ENCODE peak calls at places on chromosome 6, in four cellular contexts. E, I, U and X are unnamed samples. For H3K4me1, the result is how much of the 10 kb centered on the place peaks cover.

GRCh38 chr6:16493802-16494201 is 255.4 kb downstream of the GMPR start:
- DNase-seq in E (no peak), I (no peak), U (no peak), X (no peak)

GRCh38 chr6:10276106-10276505 is 138.8 kb downstream of the TFAP2A start:
- DNase-seq in E (no peak), U (no peak), I (peak), X (no peak)

GRCh38 chr6:134925800-134926199 is 24.1 kb downstream of the ALDH8A1 start:
- DNase-seq in I (peak), U (no peak), E (no peak), X (no peak)

GRCh38 chr6:13289789-13290318 is 38.5 kb downstream of the TBC1D7 start:
- DNase-seq in I (no peak), U (no peak), E (no peak), X (no peak)

GRCh38 chr6:3584611-3585010 is 127.8 kb upstream of the SLC22A23 start:
- DNase-seq in U (no peak), I (no peak), E (no peak), X (no peak)

GRCh38 chr6:150767585-150768164 is 97.8 kb upstream of the MTHFD1L start:
- DNase-seq in E (peak), I (no peak), U (no peak), X (peak)

GRCh38 chr6:108565893-108566292 is 5.2 kb downstream of the FOXO3 start:
- DNase-seq in U (no peak), I (peak), E (no peak), X (no peak)

GRCh38 chr6:4010682-4011081 is 68.3 kb downstream of the FAM217A start:
- DNase-seq in U (no peak), I (no peak), E (no peak), X (no peak)

GRCh38 chr6:89888871-89889270 is 5.4 kb upstream of the GJA10 start:
- DNase-seq in I (no peak), E (no peak), U (no peak), X (no peak)

GRCh38 chr6:111711989-111712388 is 106.3 kb upstream of the TRAF3IP2 start:
- DNase-seq in I (no peak), E (no peak), U (no peak), X (no peak)

GRCh38 chr6:11207199-11207968 is 25.1 kb downstream of the NEDD9 start:
- DNase-seq in U (no peak), E (no peak), I (peak), X (no peak)

GRCh38 chr6:151679941-151680340 is 127.5 kb upstream of the ESR1 start:
- DNase-seq in U (no peak), E (no peak), I (no peak), X (no peak)

GRCh38 chr6:132607544-132608233 is 16.4 kb downstream of the TAAR2 start:
- DNase-seq in E (no peak), I (no peak), U (no peak), X (no peak)

GRCh38 chr6:109631403-109631802 is 59.6 kb downstream of the AK9 start:
- DNase-seq in E (no peak), I (no peak), U (no peak), X (no peak)

GRCh38 chr6:159722655-159723054 is 4.7 kb upstream of the WTAP start:
- DNase-seq in I (no peak), U (no peak), E (no peak), X (no peak)

GRCh38 chr6:45592991-45593390 is 215.3 kb upstream of the SUPT3H start:
- DNase-seq in I (peak), E (no peak), U (no peak), X (no peak)

GRCh38 chr6:151437401-151437800 is 14.5 kb downstream of the RMND1 start:
- DNase-seq in I (peak), U (no peak), E (no peak), X (no peak)

GRCh38 chr6:16239090-16239797 is 857 bp downstream of the GMPR start:
- DNase-seq in I (peak), E (no peak), U (no peak), X (peak)

GRCh38 chr6:139839506-139840156 is 465.2 kb upstream of the CITED2 start:
- DNase-seq in E (no peak), U (no peak), I (no peak), X (no peak)

GRCh38 chr6:73675466-73676098 is 20.4 kb upstream of the CD109 start:
- DNase-seq in E (peak), I (peak), U (no peak), X (peak)

GRCh38 chr6:167739721-167740475 is 86.8 kb upstream of the AFDN start:
- DNase-seq in E (no peak), I (no peak), U (no peak), X (no peak)

GRCh38 chr6:34663371-34663770 is 33.2 kb downstream of the ILRUN start:
- DNase-seq in I (no peak), U (no peak), E (no peak), X (no peak)
- H3K4me1 ChIP-seq in I (under half), U (under half), E (under half), X (under half)

GRCh38 chr6:43123691-43124314 is 47.3 kb upstream of the SRF start:
- DNase-seq in I (no peak), U (no peak), E (no peak), X (peak)
- H2AK5ac ChIP-seq in I (peak), U (peak), E (peak), X (no peak)

DNA sequence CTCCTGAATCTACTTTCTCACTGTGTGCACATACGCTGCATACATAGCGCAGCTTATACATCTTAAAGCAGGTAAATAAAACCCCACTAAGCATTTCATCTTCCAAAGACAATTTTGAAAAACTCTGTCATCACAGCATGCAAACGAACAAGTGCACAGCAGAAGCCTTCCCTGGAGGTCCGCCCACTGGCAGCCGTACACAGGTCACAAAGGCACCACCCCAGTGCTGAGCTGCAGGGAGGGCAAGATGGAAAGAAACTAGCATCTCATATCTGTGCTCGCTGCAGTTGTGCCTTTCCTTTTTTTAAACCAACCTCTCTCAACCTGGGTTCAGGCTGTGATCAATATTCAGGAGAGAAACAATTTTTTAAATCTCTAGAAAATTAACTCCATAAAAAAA is 73.3 kb downstream of the HUS1B start:
- DNase-seq in I (no peak), U (no peak), E (no peak), X (no peak)
- H2BK120ac ChIP-seq in I (no peak), U (no peak), E (no peak), X (no peak)

GRCh38 chr6:144664281-144664680 is 379.1 kb downstream of the UTRN start:
- DNase-seq in E (no peak), U (no peak), I (no peak), X (no peak)
- H3K4me1 ChIP-seq in E (under half), U (under half), I (under half), X (under half)

GRCh38 chr6:52509281-52510212 is 67.3 kb downstream of the TRAM2 start:
- DNase-seq in I (no peak), E (no peak), U (no peak), X (no peak)

GRCh38 chr6:52510213-52510562 is 66.7 kb downstream of the TRAM2 start:
- DNase-seq in U (no peak), I (no peak), E (no peak), X (no peak)

GRCh38 chr6:52512199-52512598 is 64.7 kb downstream of the TRAM2 start:
- DNase-seq in E (no peak), U (no peak), I (peak), X (no peak)

GRCh38 chr6:52511572-52512151 is 65.2 kb downstream of the TRAM2 start:
- DNase-seq in E (no peak), I (peak), U (no peak), X (peak)

DNA sequence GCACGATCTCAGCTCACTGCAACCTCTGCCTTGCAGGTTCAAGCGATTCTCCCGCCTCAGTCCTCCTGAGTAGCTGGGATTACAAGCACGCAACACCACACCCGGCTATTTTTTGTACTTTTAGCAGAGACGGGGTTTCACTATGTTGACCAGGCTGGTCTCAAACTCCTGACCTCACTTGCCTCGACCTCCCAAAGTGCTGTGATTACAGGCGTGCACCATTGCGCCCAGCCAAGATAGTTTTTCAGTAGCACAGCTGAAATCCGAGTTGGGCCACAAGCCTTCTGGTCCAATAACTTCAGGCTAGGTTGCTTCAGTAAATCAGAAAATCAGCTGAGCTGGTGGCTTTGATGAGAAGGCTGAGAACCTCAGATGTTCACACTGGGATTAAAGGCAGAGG is 65.7 kb downstream of the TRAM2 start:
- DNase-seq in I (no peak), E (no peak), U (no peak), X (no peak)
- H2AK5ac ChIP-seq in I (peak), E (no peak), U (no peak), X (no peak)

DNA sequence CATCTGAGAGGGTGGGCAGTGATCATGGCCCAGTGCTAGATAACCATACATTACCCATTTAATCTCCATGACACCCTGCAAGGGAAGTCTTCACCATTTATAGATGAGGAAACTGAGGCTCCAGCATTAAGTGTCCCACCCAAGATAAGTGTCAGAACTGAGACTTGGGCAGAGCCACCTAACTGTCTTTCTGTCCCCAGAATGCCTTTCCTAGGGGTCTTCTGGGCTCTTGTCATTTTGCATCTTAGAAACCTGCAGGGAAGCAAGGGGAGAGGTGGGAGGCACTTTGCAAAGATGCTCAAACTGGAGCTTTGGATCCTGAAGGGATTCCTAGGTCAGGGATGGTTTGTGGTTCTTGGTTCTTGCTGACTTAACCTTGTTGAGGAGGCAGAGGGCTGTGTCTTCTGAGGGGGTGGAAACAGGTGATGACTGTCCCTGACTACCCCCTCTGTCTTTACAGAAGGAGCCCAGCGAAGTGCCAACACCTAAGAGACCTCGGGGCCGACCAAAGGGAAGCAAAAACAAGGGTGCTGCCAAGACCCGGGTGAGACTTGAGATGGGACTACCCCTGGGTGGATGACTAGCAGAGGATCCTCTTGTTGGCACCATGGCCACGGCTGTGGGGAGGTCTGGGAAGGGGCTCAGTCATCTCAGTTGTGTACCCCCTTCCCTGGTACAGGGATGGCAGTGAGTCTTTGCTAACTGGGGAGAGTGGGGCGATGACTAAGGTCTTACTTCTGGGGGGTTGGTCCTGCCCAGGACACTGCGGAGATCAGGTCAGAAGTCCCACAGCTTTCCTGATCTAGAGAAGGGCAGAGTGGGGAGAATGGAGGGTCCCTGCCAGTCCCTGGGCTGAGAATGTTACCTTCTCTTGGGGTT is 5.8 kb downstream of the HMGA1 start:
- DNase-seq in E (no peak), I (peak), U (no peak), X (no peak)
- H2BK120ac ChIP-seq in E (no peak), I (peak), U (no peak), X (no peak)

GRCh38 chr6:75076009-75076408 is 129.8 kb downstream of the COL12A1 start:
- DNase-seq in E (no peak), I (no peak), U (no peak), X (no peak)
- H3K4me1 ChIP-seq in E (under half), I (under half), U (under half), X (under half)

GRCh38 chr6:26249709-26249958 is 115.4 kb upstream of the BTN3A2 start:
- DNase-seq in I (no peak), E (no peak), U (no peak), X (no peak)

GRCh38 chr6:26254666-26255176 is 110.3 kb upstream of the BTN3A2 start:
- DNase-seq in E (no peak), U (no peak), I (no peak), X (no peak)

GRCh38 chr6:26249959-26250805 is 114.8 kb upstream of the BTN3A2 start:
- DNase-seq in I (peak), U (no peak), E (peak), X (peak)

GRCh38 chr6:26250806-26251075 is 114.3 kb upstream of the BTN3A2 start:
- DNase-seq in I (peak), E (no peak), U (no peak), X (no peak)

DNA sequence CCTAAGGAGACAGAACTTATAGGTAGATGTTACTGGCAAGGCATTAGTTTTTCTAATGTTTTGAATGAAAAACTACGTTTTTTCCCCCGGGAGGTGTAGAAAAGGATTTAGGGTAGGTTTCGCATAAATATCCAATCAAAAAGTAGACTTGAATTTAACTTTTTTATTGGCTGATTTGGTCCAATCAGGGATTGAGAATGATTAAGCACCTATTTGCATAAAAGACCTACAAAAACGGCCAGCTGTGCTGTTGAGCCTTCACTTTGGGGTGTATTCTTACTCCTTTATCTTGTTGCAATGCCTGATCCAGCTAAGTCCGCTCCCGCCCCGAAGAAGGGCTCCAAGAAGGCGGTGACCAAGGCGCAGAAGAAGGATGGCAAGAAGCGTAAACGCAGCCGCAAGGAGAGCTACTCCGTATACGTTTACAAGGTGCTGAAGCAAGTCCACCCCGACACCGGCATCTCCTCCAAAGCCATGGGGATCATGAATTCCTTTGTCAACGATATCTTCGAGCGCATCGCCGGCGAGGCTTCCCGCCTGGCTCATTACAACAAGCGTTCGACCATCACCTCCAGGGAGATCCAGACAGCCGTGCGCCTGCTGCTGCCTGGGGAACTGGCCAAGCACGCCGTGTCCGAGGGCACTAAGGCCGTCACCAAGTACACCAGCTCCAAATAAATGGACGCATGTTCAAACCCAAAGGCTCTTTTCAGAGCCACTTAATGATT is 113.5 kb upstream of the BTN3A2 start:
- DNase-seq in U (no peak), E (peak), I (peak), X (peak)
- H2AK5ac ChIP-seq in U (no peak), E (no peak), I (peak), X (no peak)